ENCODE peak calls at places on chromosomes 16 and 17, in ten cellular contexts. A, J, M, C, Y, G, N, F, P and S are unnamed samples. For H3K27me3, the result is how much of the 10 kb centered on the place peaks cover.

GRCh38 chr16:2474877-2475412 is at the start of gene TBC1D24:
- DNase-seq in N (peak), J (peak), G (peak), P (peak), Y (peak), A (peak), M (peak), F (peak), C (no peak), S (peak)

GRCh38 chr17:64632606-64633005 is 29.5 kb downstream of the SMURF2 start:
- DNase-seq in J (peak), C (no peak), A (no peak), G (no peak), F (no peak), N (no peak), P (no peak), Y (no peak), M (no peak), S (no peak)

GRCh38 chr17:36849871-36850348 is 87.4 kb upstream of the LHX1 start:
- DNase-seq in A (no peak), Y (peak), N (no peak), C (peak), P (no peak), M (no peak), F (peak), G (no peak), J (peak), S (peak)

GRCh38 chr16:1770328-1771071 is 843 bp downstream of the NME3 start:
- DNase-seq in G (peak), N (no peak), F (peak), J (peak), C (no peak), M (peak), Y (peak), P (peak), A (peak), S (peak)

GRCh38 chr17:54937426-54937825 is 31.0 kb downstream of the COX11 start:
- DNase-seq in G (no peak), F (no peak), C (no peak), N (no peak), A (no peak), Y (no peak), J (no peak), P (no peak), M (no peak), S (no peak)

GRCh38 chr17:5618511-5618910 is 34.2 kb upstream of the NLRP1 start:
- DNase-seq in Y (no peak), A (no peak), J (no peak), N (no peak), P (no peak), F (peak), M (no peak), C (no peak), G (no peak), S (no peak)

GRCh38 chr17:32755045-32755805 is 121.7 kb downstream of the MYO1D start:
- DNase-seq in J (peak), C (no peak), G (no peak), Y (no peak), A (no peak), F (peak), M (no peak), P (no peak), N (peak), S (peak)

GRCh38 chr17:17636456-17636855 is 44.8 kb upstream of the RAI1 start:
- DNase-seq in F (no peak), N (no peak), C (no peak), M (no peak), J (no peak), G (no peak), A (no peak), P (no peak), Y (no peak), S (no peak)

GRCh38 chr16:30527635-30528178 is 1.3 kb upstream of the ZNF768 start:
- DNase-seq in A (peak), Y (no peak), M (no peak), F (peak), J (no peak), G (no peak), C (peak), N (no peak), P (no peak), S (no peak)

GRCh38 chr17:78583091-78583490 is 5.9 kb upstream of the DNAH17 start:
- DNase-seq in Y (peak), C (no peak), G (no peak), N (no peak), M (no peak), P (no peak), J (no peak), F (no peak), A (no peak), S (peak)

GRCh38 chr17:31493656-31494155 is 102.2 kb downstream of the RAB11FIP4 start:
- DNase-seq in N (no peak), P (no peak), A (peak), G (no peak), C (no peak), F (no peak), Y (no peak), M (no peak), J (no peak), S (no peak)

GRCh38 chr16:84177740-84178070 is 9.2 kb downstream of the TAF1C start:
- DNase-seq in P (no peak), A (no peak), M (no peak), N (no peak), G (peak), J (peak), C (no peak), Y (no peak), F (peak), S (peak)

GRCh38 chr16:10934325-10935107 is 7.8 kb downstream of the DEXI start:
- DNase-seq in Y (peak), M (no peak), A (no peak), C (no peak), F (no peak), J (no peak), P (no peak), G (no peak), N (no peak), S (no peak)

DNA sequence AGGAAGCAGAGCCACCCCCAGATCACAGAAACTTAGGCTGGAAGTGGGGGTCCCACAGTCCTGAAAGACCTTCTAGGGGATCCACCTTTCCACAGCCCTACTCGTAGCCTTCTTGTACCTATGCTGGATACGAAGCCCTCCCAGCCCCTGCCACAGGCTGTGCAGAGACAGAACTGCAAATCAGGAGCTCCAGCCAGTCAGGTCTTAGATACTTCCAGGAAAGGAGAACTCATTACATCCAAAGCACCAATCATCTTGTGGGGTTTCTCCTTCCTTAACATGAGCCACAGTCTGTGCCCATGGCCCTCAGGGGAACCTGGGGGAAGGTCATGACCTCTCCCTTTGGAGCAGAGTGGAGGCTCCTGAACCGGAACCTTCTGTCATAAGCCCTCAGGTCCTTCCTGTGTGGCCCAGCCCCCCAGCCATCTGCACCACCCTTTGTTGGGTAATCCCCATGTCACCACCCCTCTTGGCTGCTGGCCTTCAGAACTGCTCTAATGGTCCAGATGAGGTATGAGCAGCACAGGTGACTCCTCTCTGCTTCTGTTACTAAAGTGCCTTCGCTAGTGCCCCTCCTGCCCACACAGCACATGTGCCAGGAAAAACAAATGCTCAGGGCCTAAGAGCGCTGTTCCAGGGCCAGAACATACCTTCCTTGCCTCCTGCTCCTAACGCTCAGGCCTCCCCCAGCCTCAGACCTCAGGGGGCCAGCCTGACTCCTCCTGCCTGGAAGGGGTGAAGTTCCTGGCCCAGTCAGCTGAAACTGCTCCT is 14.6 kb downstream of the SRCIN1 start:
- DNase-seq in A (no peak), F (peak), Y (no peak), J (no peak), N (peak), G (no peak), M (no peak), P (no peak), C (no peak), S (no peak)
- H3K27me3 ChIP-seq in A (under half), F (under half), Y (under half), J (half or more), N (under half), G (under half), M (under half), P (under half), C (under half), S (half or more)

DNA sequence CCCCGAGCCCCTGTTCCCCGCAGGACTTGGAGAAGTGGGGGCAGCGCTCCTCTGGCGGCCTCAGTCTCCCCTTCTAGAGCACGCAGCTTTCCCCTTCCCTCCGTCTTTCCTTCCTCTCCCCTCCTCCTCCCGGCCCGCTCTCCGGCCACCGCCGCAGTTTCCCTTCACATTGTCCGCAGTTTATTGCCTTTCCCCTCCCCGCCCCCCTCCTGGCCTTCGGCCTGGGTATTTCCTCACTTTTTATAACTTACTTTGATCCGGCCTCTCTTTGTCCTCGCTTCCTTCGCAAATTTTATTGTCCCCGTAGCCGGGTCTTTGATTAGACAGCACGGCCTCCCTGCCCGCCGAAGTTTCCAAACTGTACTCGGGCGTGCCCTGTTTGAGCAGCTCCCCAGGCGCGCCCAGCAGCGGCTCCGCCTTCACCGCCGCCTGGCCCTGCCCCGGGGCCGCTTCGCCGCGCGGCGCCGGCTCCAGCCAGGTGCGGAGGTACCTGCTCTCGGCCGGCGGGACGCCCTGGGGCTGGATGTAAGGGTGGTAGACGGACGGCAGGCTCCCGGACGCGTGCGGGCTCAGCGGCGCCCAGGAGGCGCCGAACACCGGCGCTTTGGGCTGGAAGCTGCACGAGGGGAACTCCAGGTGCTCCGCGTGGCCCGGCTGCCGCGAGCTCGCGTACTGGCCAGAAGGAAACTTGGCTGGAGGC is 506 bp downstream of the HOXB9 start:
- DNase-seq in M (no peak), F (no peak), A (peak), G (peak), J (no peak), P (no peak), Y (peak), C (no peak), N (no peak), S (no peak)
- H3K27me3 ChIP-seq in M (half or more), F (half or more), A (under half), G (half or more), J (half or more), P (half or more), Y (under half), C (under half), N (under half), S (half or more)

GRCh38 chr17:79775635-79776034 is 2.3 kb upstream of the CBX2 start:
- DNase-seq in M (no peak), Y (peak), N (no peak), A (no peak), P (no peak), J (no peak), F (no peak), G (no peak), C (no peak), S (no peak)

GRCh38 chr17:79777844-79778503 is at the start of gene CBX2:
- DNase-seq in G (peak), J (peak), F (peak), C (no peak), Y (peak), N (peak), A (peak), P (peak), M (peak), S (peak)

GRCh38 chr17:79774561-79774975 is 3.4 kb upstream of the CBX2 start:
- DNase-seq in M (no peak), A (no peak), C (no peak), J (no peak), Y (peak), P (no peak), G (no peak), N (peak), F (no peak), S (no peak)

GRCh38 chr17:79777166-79777843 is 643 bp upstream of the CBX2 start:
- DNase-seq in C (no peak), N (peak), G (peak), J (peak), A (peak), F (no peak), Y (peak), M (peak), P (peak), S (peak)

GRCh38 chr17:79776378-79777165 is 1.4 kb upstream of the CBX2 start:
- DNase-seq in P (no peak), Y (peak), C (no peak), M (no peak), F (no peak), A (no peak), G (no peak), N (peak), J (no peak), S (no peak)
- H3K27me3 ChIP-seq in P (under half), Y (under half), C (under half), M (under half), F (under half), A (under half), G (half or more), N (under half), J (under half), S (under half)

DNA sequence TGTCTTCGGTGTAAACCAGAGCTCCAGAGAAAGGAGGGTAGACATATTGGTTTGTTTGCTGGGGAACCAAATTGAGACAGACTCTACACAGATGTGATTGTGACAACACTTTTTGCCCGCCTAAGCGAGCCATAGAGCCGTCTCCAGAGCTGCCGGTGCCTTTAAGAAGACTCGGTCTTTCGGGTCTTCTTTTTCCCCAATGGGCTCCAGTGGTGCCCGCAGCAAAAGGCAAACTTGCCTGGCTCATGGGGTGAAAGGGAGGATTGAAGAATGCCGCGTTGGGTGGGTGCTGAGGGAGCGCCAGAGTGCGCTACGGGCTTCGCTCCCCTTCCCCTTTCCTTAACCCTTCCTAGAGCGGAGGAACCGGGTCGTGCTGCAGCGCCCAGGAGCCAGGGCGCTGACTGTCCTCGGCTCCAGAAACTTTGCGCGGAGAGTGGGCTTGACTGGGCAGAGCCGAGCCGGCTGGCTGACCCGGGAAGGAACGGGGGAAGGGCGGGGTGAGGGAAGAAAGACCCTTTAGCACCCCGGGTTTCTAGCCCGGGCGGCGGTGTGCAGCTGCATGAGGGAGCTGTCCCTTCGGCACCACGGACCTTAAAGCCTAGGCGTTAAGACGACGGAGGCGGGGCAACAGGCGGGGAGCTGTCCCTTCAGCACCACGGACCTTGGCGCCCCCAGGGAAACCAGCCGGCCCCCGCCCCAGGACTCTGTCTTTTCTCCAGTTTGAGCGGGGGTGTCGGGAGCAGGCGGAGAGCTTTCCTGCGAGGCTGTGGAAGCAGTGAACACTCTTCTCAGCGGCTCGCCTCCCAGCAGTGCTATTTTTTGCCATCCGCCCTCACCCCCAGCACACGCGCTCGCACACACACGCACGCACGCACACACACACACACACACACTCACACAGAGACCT is at the start of gene CACNG3:
- DNase-seq in N (peak), M (no peak), F (no peak), P (peak), Y (peak), G (peak), C (no peak), J (peak), A (peak), S (peak)
- H3K27me3 ChIP-seq in N (under half), M (under half), F (under half), P (under half), Y (under half), G (under half), C (under half), J (under half), A (under half), S (under half)

GRCh38 chr17:61410100-61410551 is 10.5 kb downstream of the TBX2 start:
- DNase-seq in C (no peak), A (no peak), P (no peak), F (no peak), M (no peak), N (no peak), J (no peak), Y (peak), G (no peak), S (no peak)
- H3K27me3 ChIP-seq in C (under half), A (half or more), P (under half), F (under half), M (under half), N (under half), J (under half), Y (under half), G (under half), S (under half)